ENCODE peak calls at places on chromosomes 6 and 20, in ten cellular contexts. One of them, this sample, is unnamed.

GRCh38 chr20:38139919-38140753 is 24.9 kb downstream of the TGM2 start:
- DNase-seq in ovary: no peak
- DNase-seq in transverse colon: peak; percentile 47
- DNase-seq in A549: no peak
- DNase-seq in heart left ventricle: no peak
- DNase-seq in H1: no peak
- DNase-seq in suprapubic skin: no peak
- DNase-seq in prostate gland: no peak
- DNase-seq in adrenal gland: peak; percentile 77
- DNase-seq in breast epithelium: no peak
- DNase-seq in this sample: peak; percentile 56

GRCh38 chr6:83868639-83869038 is 9.2 kb downstream of the CYB5R4 start:
- DNase-seq in ovary: no peak
- DNase-seq in transverse colon: no peak
- DNase-seq in A549: no peak
- DNase-seq in heart left ventricle: no peak
- DNase-seq in H1: no peak
- DNase-seq in suprapubic skin: no peak
- DNase-seq in prostate gland: no peak
- DNase-seq in adrenal gland: no peak
- DNase-seq in breast epithelium: no peak
- DNase-seq in this sample: no peak

GRCh38 chr20:38209736-38210405 is 44.8 kb upstream of the TGM2 start:
- DNase-seq in ovary: no peak
- DNase-seq in transverse colon: no peak
- DNase-seq in A549: no peak
- DNase-seq in heart left ventricle: no peak
- DNase-seq in H1: no peak
- DNase-seq in suprapubic skin: no peak
- DNase-seq in prostate gland: no peak
- DNase-seq in adrenal gland: no peak
- DNase-seq in breast epithelium: no peak
- DNase-seq in this sample: no peak

GRCh38 chr20:46811328-46812084 is 83.1 kb upstream of the EYA2 start:
- DNase-seq in ovary: no peak
- DNase-seq in transverse colon: no peak
- DNase-seq in A549: no peak
- DNase-seq in heart left ventricle: no peak
- DNase-seq in H1: peak; percentile 53
- DNase-seq in suprapubic skin: peak; percentile 22
- DNase-seq in prostate gland: no peak
- DNase-seq in adrenal gland: no peak
- DNase-seq in breast epithelium: no peak
- DNase-seq in this sample: no peak

GRCh38 chr6:13181398-13181797 is 146.9 kb downstream of the TBC1D7 start:
- DNase-seq in ovary: no peak
- DNase-seq in transverse colon: no peak
- DNase-seq in A549: no peak
- DNase-seq in heart left ventricle: no peak
- DNase-seq in H1: no peak
- DNase-seq in suprapubic skin: no peak
- DNase-seq in prostate gland: no peak
- DNase-seq in adrenal gland: no peak
- DNase-seq in breast epithelium: no peak
- DNase-seq in this sample: no peak

GRCh38 chr20:10637062-10637559 is 36.7 kb downstream of the JAG1 start:
- DNase-seq in ovary: peak; percentile 51
- DNase-seq in transverse colon: no peak
- DNase-seq in A549: no peak
- DNase-seq in heart left ventricle: no peak
- DNase-seq in H1: no peak
- DNase-seq in suprapubic skin: no peak
- DNase-seq in prostate gland: no peak
- DNase-seq in adrenal gland: no peak
- DNase-seq in breast epithelium: no peak
- DNase-seq in this sample: peak; percentile 60

GRCh38 chr6:127576874-127577273 is at the start of gene C6orf58:
- DNase-seq in ovary: no peak
- DNase-seq in transverse colon: no peak
- DNase-seq in A549: no peak
- DNase-seq in heart left ventricle: no peak
- DNase-seq in H1: no peak
- DNase-seq in suprapubic skin: no peak
- DNase-seq in prostate gland: no peak
- DNase-seq in adrenal gland: no peak
- DNase-seq in breast epithelium: no peak
- DNase-seq in this sample: peak; percentile 7

GRCh38 chr6:53410508-53411258 is 61.9 kb upstream of the ELOVL5 start:
- DNase-seq in ovary: peak; percentile 19
- DNase-seq in transverse colon: peak; percentile 29
- DNase-seq in A549: peak; percentile 28
- DNase-seq in heart left ventricle: peak; percentile 68
- DNase-seq in H1: no peak
- DNase-seq in suprapubic skin: no peak
- DNase-seq in prostate gland: no peak
- DNase-seq in adrenal gland: peak; percentile 76
- DNase-seq in breast epithelium: no peak
- DNase-seq in this sample: peak; percentile 57

GRCh38 chr20:50273601-50274491 is 83.2 kb downstream of the CEBPB start:
- DNase-seq in ovary: no peak
- DNase-seq in transverse colon: no peak
- DNase-seq in A549: no peak
- DNase-seq in heart left ventricle: no peak
- DNase-seq in H1: no peak
- DNase-seq in suprapubic skin: peak; percentile 58
- DNase-seq in prostate gland: no peak
- DNase-seq in adrenal gland: peak; percentile 74
- DNase-seq in breast epithelium: no peak
- DNase-seq in this sample: no peak

GRCh38 chr20:46365483-46366215 is 40.8 kb downstream of the ELMO2 start:
- DNase-seq in ovary: no peak
- DNase-seq in transverse colon: no peak
- DNase-seq in A549: no peak
- DNase-seq in heart left ventricle: no peak
- DNase-seq in H1: no peak
- DNase-seq in suprapubic skin: no peak
- DNase-seq in prostate gland: no peak
- DNase-seq in adrenal gland: peak; percentile 53
- DNase-seq in breast epithelium: no peak
- DNase-seq in this sample: no peak

GRCh38 chr6:33958208-33958862 is 154.5 kb upstream of the MLN start:
- DNase-seq in ovary: no peak
- DNase-seq in transverse colon: no peak
- DNase-seq in A549: no peak
- DNase-seq in heart left ventricle: peak; percentile 37
- DNase-seq in H1: peak; percentile 82
- DNase-seq in suprapubic skin: no peak
- DNase-seq in prostate gland: no peak
- DNase-seq in adrenal gland: no peak
- DNase-seq in breast epithelium: no peak
- DNase-seq in this sample: peak; percentile 38

GRCh38 chr6:165729307-165729936 is 66.4 kb upstream of the PDE10A start:
- DNase-seq in ovary: peak; percentile 35
- DNase-seq in transverse colon: peak; percentile 39
- DNase-seq in A549: peak; percentile 54
- DNase-seq in heart left ventricle: no peak
- DNase-seq in H1: peak; percentile 84
- DNase-seq in suprapubic skin: no peak
- DNase-seq in prostate gland: no peak
- DNase-seq in adrenal gland: peak; percentile 73
- DNase-seq in breast epithelium: no peak
- DNase-seq in this sample: peak; percentile 35

GRCh38 chr6:112443118-112443641 is 96.0 kb downstream of the RFPL4B start:
- DNase-seq in ovary: no peak
- DNase-seq in transverse colon: no peak
- DNase-seq in A549: no peak
- DNase-seq in heart left ventricle: no peak
- DNase-seq in H1: no peak
- DNase-seq in suprapubic skin: no peak
- DNase-seq in prostate gland: no peak
- DNase-seq in adrenal gland: no peak
- DNase-seq in breast epithelium: no peak
- DNase-seq in this sample: no peak

GRCh38 chr6:20444786-20445271 is 43.1 kb downstream of the E2F3 start:
- DNase-seq in ovary: no peak
- DNase-seq in transverse colon: no peak
- DNase-seq in A549: peak; percentile 8
- DNase-seq in heart left ventricle: no peak
- DNase-seq in H1: no peak
- DNase-seq in suprapubic skin: no peak
- DNase-seq in prostate gland: no peak
- DNase-seq in adrenal gland: no peak
- DNase-seq in breast epithelium: no peak
- DNase-seq in this sample: no peak

GRCh38 chr6:158399040-158399700 is 86.9 kb downstream of the TULP4 start:
- DNase-seq in ovary: no peak
- DNase-seq in transverse colon: no peak
- DNase-seq in A549: no peak
- DNase-seq in heart left ventricle: no peak
- DNase-seq in H1: no peak
- DNase-seq in suprapubic skin: no peak
- DNase-seq in prostate gland: no peak
- DNase-seq in adrenal gland: no peak
- DNase-seq in breast epithelium: no peak
- DNase-seq in this sample: no peak
- TF ChIP-seq POLR2A in ovary: no peak
- TF ChIP-seq POLR2A in transverse colon: no peak
- TF ChIP-seq POLR2A in A549: no peak
- TF ChIP-seq POLR2A in heart left ventricle: no peak
- TF ChIP-seq POLR2A in H1: no peak
- TF ChIP-seq POLR2A in suprapubic skin: no peak
- TF ChIP-seq POLR2A in prostate gland: no peak
- TF ChIP-seq POLR2A in adrenal gland: no peak
- TF ChIP-seq POLR2A in breast epithelium: no peak
- TF ChIP-seq POLR2A in this sample: no peak

GRCh38 chr6:36542041-36542440 is 5.2 kb downstream of the STK38 start:
- DNase-seq in ovary: no peak
- DNase-seq in transverse colon: no peak
- DNase-seq in A549: no peak
- DNase-seq in heart left ventricle: no peak
- DNase-seq in H1: no peak
- DNase-seq in suprapubic skin: no peak
- DNase-seq in prostate gland: no peak
- DNase-seq in adrenal gland: no peak
- DNase-seq in breast epithelium: no peak
- DNase-seq in this sample: no peak

GRCh38 chr6:36544228-36544627 is 3.1 kb downstream of the STK38 start:
- DNase-seq in ovary: no peak
- DNase-seq in transverse colon: peak; percentile 38
- DNase-seq in A549: no peak
- DNase-seq in heart left ventricle: no peak
- DNase-seq in H1: no peak
- DNase-seq in suprapubic skin: no peak
- DNase-seq in prostate gland: no peak
- DNase-seq in adrenal gland: no peak
- DNase-seq in breast epithelium: no peak
- DNase-seq in this sample: peak; percentile 74

GRCh38 chr6:36536873-36537547 is 10.3 kb downstream of the STK38 start:
- DNase-seq in ovary: no peak
- DNase-seq in transverse colon: no peak
- DNase-seq in A549: no peak
- DNase-seq in heart left ventricle: no peak
- DNase-seq in H1: no peak
- DNase-seq in suprapubic skin: no peak
- DNase-seq in prostate gland: no peak
- DNase-seq in adrenal gland: no peak
- DNase-seq in breast epithelium: no peak
- DNase-seq in this sample: no peak

GRCh38 chr6:36539814-36540568 is 7.3 kb downstream of the STK38 start:
- DNase-seq in ovary: no peak
- DNase-seq in transverse colon: no peak
- DNase-seq in A549: no peak
- DNase-seq in heart left ventricle: no peak
- DNase-seq in H1: no peak
- DNase-seq in suprapubic skin: no peak
- DNase-seq in prostate gland: no peak
- DNase-seq in adrenal gland: no peak
- DNase-seq in breast epithelium: no peak
- DNase-seq in this sample: no peak
- TF ChIP-seq CTCF in ovary: no peak
- TF ChIP-seq CTCF in transverse colon: no peak
- TF ChIP-seq CTCF in A549: no peak
- TF ChIP-seq CTCF in heart left ventricle: no peak
- TF ChIP-seq CTCF in H1: no peak
- TF ChIP-seq CTCF in suprapubic skin: no peak
- TF ChIP-seq CTCF in prostate gland: no peak
- TF ChIP-seq CTCF in adrenal gland: no peak
- TF ChIP-seq CTCF in breast epithelium: no peak
- TF ChIP-seq CTCF in this sample: no peak

GRCh38 chr20:31869942-31870702 is at the start of the genes DUSP15 and TTLL9:
- DNase-seq in ovary: peak; percentile 53
- DNase-seq in transverse colon: peak; percentile 26
- DNase-seq in A549: no peak
- DNase-seq in heart left ventricle: no peak
- DNase-seq in H1: peak; percentile 79
- DNase-seq in suprapubic skin: no peak
- DNase-seq in prostate gland: no peak
- DNase-seq in adrenal gland: peak; percentile 70
- DNase-seq in breast epithelium: no peak
- DNase-seq in this sample: peak; percentile 30
- TF ChIP-seq POLR2A in ovary: no peak
- TF ChIP-seq POLR2A in transverse colon: no peak
- TF ChIP-seq POLR2A in A549: no peak
- TF ChIP-seq POLR2A in heart left ventricle: no peak
- TF ChIP-seq POLR2A in H1: no peak
- TF ChIP-seq POLR2A in suprapubic skin: no peak
- TF ChIP-seq POLR2A in prostate gland: no peak
- TF ChIP-seq POLR2A in adrenal gland: no peak
- TF ChIP-seq POLR2A in breast epithelium: no peak
- TF ChIP-seq POLR2A in this sample: no peak

GRCh38 chr6:153210083-153210482 is 79.0 kb upstream of the RGS17 start:
- DNase-seq in ovary: no peak
- DNase-seq in transverse colon: no peak
- DNase-seq in A549: no peak
- DNase-seq in heart left ventricle: no peak
- DNase-seq in H1: no peak
- DNase-seq in suprapubic skin: no peak
- DNase-seq in prostate gland: no peak
- DNase-seq in adrenal gland: no peak
- DNase-seq in breast epithelium: no peak
- DNase-seq in this sample: peak; percentile 20
- TF ChIP-seq CTCF in ovary: no peak
- TF ChIP-seq CTCF in transverse colon: no peak
- TF ChIP-seq CTCF in A549: no peak
- TF ChIP-seq CTCF in heart left ventricle: no peak
- TF ChIP-seq CTCF in H1: no peak
- TF ChIP-seq CTCF in suprapubic skin: no peak
- TF ChIP-seq CTCF in prostate gland: no peak
- TF ChIP-seq CTCF in adrenal gland: no peak
- TF ChIP-seq CTCF in breast epithelium: no peak
- TF ChIP-seq CTCF in this sample: no peak